ENCODE peak calls at places on chromosomes 1 and 21, in six cellular contexts. Z, O, N, P, Y and T are unnamed samples.

GRCh38 chr1:228986093-228986904 is 251.0 kb downstream of the RHOU start:
- DNase-seq in Z (peak), O (peak), N (peak), P (peak), Y (no peak), T (peak)

GRCh38 chr1:32178380-32179192 is 889 bp upstream of the TXLNA start:
- DNase-seq in Z (no peak), O (no peak), N (no peak), P (no peak), Y (no peak), T (no peak)

GRCh38 chr1:25799758-25800537 is at the start of gene SELENON:
- DNase-seq in Z (no peak), O (peak), N (peak), P (peak), Y (no peak), T (peak)

GRCh38 chr1:54564312-54565112 is 16.5 kb downstream of the ACOT11 start:
- DNase-seq in Z (no peak), O (peak), N (peak), P (no peak), Y (no peak), T (no peak)

GRCh38 chr1:1337793-1338147 is 6.7 kb downstream of the TAS1R3 start:
- DNase-seq in Z (no peak), O (no peak), N (no peak), P (no peak), Y (no peak), T (no peak)

GRCh38 chr1:13706058-13706457 is 6.1 kb downstream of the PRDM2 start:
- DNase-seq in Z (no peak), O (no peak), N (no peak), P (no peak), Y (no peak), T (no peak)

GRCh38 chr1:86913399-86913895 is 479 bp downstream of the SELENOF start:
- DNase-seq in Z (peak), O (peak), N (peak), P (no peak), Y (peak), T (peak)

GRCh38 chr21:41927727-41928409 is 25.9 kb downstream of the C2CD2 start:
- DNase-seq in Z (no peak), O (no peak), N (no peak), P (no peak), Y (no peak), T (no peak)

GRCh38 chr1:154471304-154471703 is 30.7 kb upstream of the TDRD10 start:
- DNase-seq in Z (no peak), O (no peak), N (no peak), P (no peak), Y (no peak), T (no peak)

GRCh38 chr1:223230161-223230881 is 87.3 kb upstream of the TLR5 start:
- DNase-seq in Z (no peak), O (no peak), N (no peak), P (no peak), Y (peak), T (peak)

GRCh38 chr1:173913111-173913510 is 4.0 kb downstream of the SERPINC1 start:
- DNase-seq in Z (no peak), O (no peak), N (no peak), P (no peak), Y (no peak), T (no peak)

GRCh38 chr1:235946570-235946981 is 79.9 kb upstream of the LYST start:
- DNase-seq in Z (no peak), O (no peak), N (no peak), P (no peak), Y (peak), T (peak)

GRCh38 chr1:56297948-56298347 is 281.4 kb downstream of the PLPP3 start:
- DNase-seq in Z (no peak), O (no peak), N (no peak), P (no peak), Y (no peak), T (no peak)

GRCh38 chr1:93600663-93601062 is 81.0 kb downstream of the BCAR3 start:
- DNase-seq in Z (no peak), O (no peak), N (no peak), P (no peak), Y (no peak), T (no peak)

GRCh38 chr1:61125263-61125662 is 42.9 kb downstream of the NFIA start:
- DNase-seq in Z (no peak), O (peak), N (no peak), P (no peak), Y (no peak), T (no peak)

GRCh38 chr1:161079436-161080110 is 9.8 kb downstream of the NECTIN4 start:
- DNase-seq in Z (no peak), O (no peak), N (no peak), P (no peak), Y (no peak), T (no peak)

GRCh38 chr1:54273837-54274192 is 73.8 kb downstream of the MRPL37 start:
- DNase-seq in Z (peak), O (no peak), N (peak), P (no peak), Y (no peak), T (no peak)

GRCh38 chr21:38384246-38384576 is 114.1 kb downstream of the ERG start:
- DNase-seq in Z (no peak), O (no peak), N (no peak), P (no peak), Y (no peak), T (no peak)